ENCODE peak calls at places on chromosomes 16 and 17, in four cellular contexts. I is A673; P is naive thymus-derived CD4-positive, alpha-beta T cell; B is hepatocyte. J is an unnamed sample. For H3K9me3, the result is how much of the 10 kb centered on the place peaks cover.

GRCh38 chr17:81615401-81615930 is 21.4 kb downstream of the NPLOC4 start:
- DNase-seq in P (no peak), B (no peak), I (no peak), J (no peak)

GRCh38 chr17:33564146-33564545 is 271.1 kb upstream of the ASIC2 start:
- DNase-seq in B (no peak), P (no peak), I (no peak), J (no peak)

GRCh38 chr17:56934280-56934679 is 20.4 kb upstream of the TRIM25 start:
- DNase-seq in I (no peak), B (no peak), P (no peak), J (no peak)

GRCh38 chr16:72850863-72851262 is 197.1 kb downstream of the ZFHX3 start:
- DNase-seq in P (no peak), I (no peak), B (no peak), J (no peak)

GRCh38 chr17:44273607-44274006 is 5.7 kb upstream of the SLC4A1 start:
- DNase-seq in I (no peak), B (no peak), P (no peak), J (peak)

GRCh38 chr17:45266372-45266926 is 4.6 kb upstream of the SPATA32 start:
- DNase-seq in I (no peak), P (no peak), B (no peak), J (no peak)

GRCh38 chr17:47719411-47720152 is 13.5 kb upstream of the TBX21 start:
- DNase-seq in B (no peak), I (no peak), P (no peak), J (no peak)

GRCh38 chr17:66649818-66650489 is 185.0 kb upstream of the CACNG5 start:
- DNase-seq in I (no peak), P (no peak), B (no peak), J (no peak)

GRCh38 chr16:66928702-66929388 is 3.5 kb upstream of the RRAD start:
- DNase-seq in B (peak), P (no peak), I (peak), J (peak)

GRCh38 chr17:64574646-64575045 is 67.9 kb downstream of the CEP95 start:
- DNase-seq in I (no peak), P (no peak), B (no peak), J (no peak)

GRCh38 chr16:4477966-4478365 is 1.8 kb downstream of the HMOX2 start:
- DNase-seq in B (no peak), I (no peak), P (no peak), J (peak)

GRCh38 chr16:11379420-11379819 is 34.2 kb downstream of the RMI2 start:
- DNase-seq in I (no peak), P (no peak), B (no peak), J (no peak)

GRCh38 chr16:57628008-57628781 is at the start of gene ADGRG1:
- DNase-seq in I (peak), P (no peak), B (peak), J (peak)

GRCh38 chr17:79870540-79870939 is 31.3 kb upstream of the CBX4 start:
- DNase-seq in B (peak), I (no peak), P (no peak), J (no peak)

GRCh38 chr17:26782153-26782552 is 511.8 kb upstream of the WSB1 start:
- DNase-seq in B (no peak), I (no peak), P (no peak), J (no peak)
- H3K9me3 ChIP-seq in B (under half), I (half or more), P (under half), J (half or more)

DNA sequence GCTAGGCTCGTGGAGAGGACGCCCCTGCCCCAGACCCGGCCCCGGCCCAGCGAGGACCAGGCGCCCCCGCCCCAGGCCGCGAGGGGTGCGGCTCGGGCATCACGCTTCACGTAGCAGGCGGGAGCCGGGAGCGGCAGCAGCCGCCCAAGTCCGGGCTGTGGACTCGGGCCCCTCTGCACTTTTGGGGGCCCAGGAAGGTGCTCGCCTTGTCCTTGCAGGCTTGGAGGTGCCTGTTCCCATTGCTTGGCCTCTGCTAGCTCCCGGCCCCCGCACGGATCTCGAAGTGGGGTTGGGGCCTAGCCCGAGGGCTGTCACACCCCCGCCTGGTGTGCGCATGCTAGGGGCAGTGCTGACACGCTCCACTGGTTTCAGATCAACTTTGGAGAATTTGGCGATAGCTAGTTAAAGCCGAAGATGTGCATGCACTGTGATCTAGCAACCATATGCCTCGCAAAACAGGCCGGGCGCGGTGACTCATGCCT is 55.7 kb downstream of the WSB1 start:
- DNase-seq in I (no peak), B (no peak), P (no peak), J (no peak)
- H3K4me3 ChIP-seq in I (no peak), B (peak), P (no peak), J (no peak)

DNA sequence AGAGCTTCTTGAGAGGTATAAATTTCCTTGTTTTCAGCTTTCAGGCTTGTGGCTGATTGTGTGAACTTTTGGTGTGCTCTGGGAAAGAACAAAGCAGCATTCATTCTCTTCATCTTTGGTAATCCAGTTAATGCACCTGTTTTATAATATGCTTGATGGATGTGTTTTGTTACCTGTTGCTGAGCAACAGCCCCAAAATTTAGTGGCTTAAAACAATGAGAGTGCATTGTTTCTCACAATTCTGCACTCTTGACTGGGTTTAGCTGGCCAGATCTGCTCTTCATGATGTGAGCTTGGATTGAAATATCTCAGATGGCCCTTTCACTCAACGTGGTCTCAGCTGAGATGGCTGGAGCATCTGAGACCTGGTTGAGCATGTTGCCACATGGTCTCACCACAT is 58.7 kb upstream of the NOL11 start:
- DNase-seq in B (no peak), I (no peak), P (peak), J (no peak)
- H3K9me3 ChIP-seq in B (under half), I (under half), P (under half), J (under half)

GRCh38 chr17:74216505-74216904 is 3.1 kb downstream of the TTYH2 start:
- DNase-seq in B (no peak), I (no peak), P (no peak), J (no peak)

GRCh38 chr17:74215332-74215727 is 2.0 kb downstream of the TTYH2 start:
- DNase-seq in B (no peak), I (no peak), P (no peak), J (no peak)

GRCh38 chr17:74212913-74213791 is at the start of gene TTYH2:
- DNase-seq in B (peak), P (peak), I (peak), J (peak)

GRCh38 chr17:74213897-74214386 is 571 bp downstream of the TTYH2 start:
- DNase-seq in I (peak), B (no peak), P (no peak), J (peak)

DNA sequence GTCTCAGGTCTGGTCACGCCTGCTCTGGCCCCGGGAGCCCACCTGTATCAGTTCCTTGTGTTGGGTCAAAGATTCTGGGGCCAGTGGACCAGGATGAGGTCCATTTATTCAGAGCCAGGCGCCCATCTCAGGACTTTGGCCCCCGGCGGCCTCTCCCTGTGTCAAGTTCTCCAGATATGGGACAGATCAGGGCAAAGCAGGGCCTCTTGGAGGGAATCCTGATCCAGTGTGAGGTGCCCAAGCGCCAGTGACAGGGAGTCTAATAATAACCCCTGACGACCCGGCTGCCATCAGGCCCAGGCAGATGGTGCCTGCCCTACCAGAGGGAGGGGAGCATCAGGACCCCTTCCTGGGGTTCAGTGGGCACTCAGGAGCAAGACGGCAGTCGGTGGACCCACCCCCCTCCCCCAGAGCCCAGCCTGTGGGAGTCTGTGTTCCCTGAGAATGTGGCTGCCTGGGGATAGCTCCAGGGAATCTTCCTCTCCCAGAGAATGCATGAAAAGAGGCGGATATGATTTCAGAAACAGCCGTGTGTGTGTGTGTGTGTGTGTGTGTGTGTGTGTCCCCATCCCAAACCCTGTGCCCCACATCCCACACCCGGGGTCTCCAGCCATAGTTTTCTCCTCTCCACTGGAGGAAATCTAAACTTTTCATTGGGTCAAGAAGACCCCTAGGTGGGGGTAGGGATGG is 1.4 kb downstream of the TTYH2 start:
- DNase-seq in P (no peak), B (no peak), I (peak), J (no peak)
- H3K4me3 ChIP-seq in P (peak), B (no peak), I (peak), J (no peak)

DNA sequence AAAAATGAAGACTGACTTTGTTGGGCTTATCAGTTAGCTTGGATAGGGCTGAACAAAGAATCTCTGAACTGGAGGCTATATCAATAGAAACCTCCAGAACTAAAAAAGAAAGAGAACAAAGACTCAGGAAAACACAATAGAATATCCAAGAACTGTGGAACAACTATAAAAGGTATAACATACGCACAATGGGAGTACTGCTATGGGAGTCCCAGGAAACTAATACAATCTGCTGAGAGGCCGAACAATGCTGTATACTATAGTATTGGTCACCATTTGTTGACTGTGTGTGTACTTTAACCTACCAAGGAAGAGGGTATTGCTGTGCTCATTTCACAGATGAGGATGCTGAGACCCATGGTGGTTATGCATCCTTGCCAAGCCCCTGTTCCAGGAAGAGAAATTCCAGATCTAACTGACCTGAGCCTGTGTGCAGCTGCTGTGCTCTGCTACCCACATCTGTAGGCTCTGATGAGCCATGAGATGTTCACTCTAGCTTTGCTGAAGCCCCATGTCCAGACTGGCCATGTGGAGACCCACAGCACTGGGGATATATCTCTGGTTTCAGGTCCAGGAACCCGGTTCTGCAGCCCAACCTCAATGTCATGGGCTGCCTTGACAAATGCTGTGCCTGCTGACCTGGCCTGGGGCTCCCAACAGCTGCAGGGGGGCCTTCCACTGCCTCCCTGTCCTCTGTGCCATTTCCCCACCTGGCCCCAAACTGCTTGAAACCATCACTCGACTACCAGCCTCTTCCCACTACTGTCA is 254.3 kb upstream of the TNRC6C start:
- DNase-seq in B (no peak), P (no peak), I (no peak), J (peak)
- H3K9me3 ChIP-seq in B (under half), P (under half), I (under half), J (under half)

GRCh38 chr16:85329999-85330693 is 217.9 kb upstream of the CIBAR2 start:
- DNase-seq in I (no peak), B (no peak), P (no peak), J (peak)
- H3K4me3 ChIP-seq in I (no peak), B (no peak), P (no peak), J (no peak)

J was measured in endodermal cell.